ENCODE peak calls at places on chromosomes 5 and 9, in four cellular contexts. M is fibroblast of lung, L is ELR, Q is GM20000. J is an unnamed sample.

GRCh38 chr5:140093179-140093578 is 20.7 kb upstream of the PURA start:
- DNase-seq in M (no peak), L (no peak), Q (no peak), J (no peak)

GRCh38 chr5:64585654-64586053 is 79.8 kb downstream of the RGS7BP start:
- DNase-seq in M (no peak), L (no peak), Q (no peak), J (no peak)

GRCh38 chr5:362189-362588 is 40.7 kb downstream of the AHRR start:
- DNase-seq in M (no peak), L (no peak), Q (no peak), J (no peak)

GRCh38 chr5:1050449-1051365 is 42.1 kb downstream of the NKD2 start:
- DNase-seq in M (no peak), L (no peak), Q (no peak), J (no peak)

GRCh38 chr5:58259685-58260152 is 200.2 kb downstream of the PLK2 start:
- DNase-seq in M (peak; percentile 58), L (peak; percentile 99), Q (no peak), J (peak; percentile 86)

GRCh38 chr5:157323107-157323706 is 57.3 kb downstream of the CYFIP2 start:
- DNase-seq in M (no peak), L (no peak), Q (no peak), J (no peak)

GRCh38 chr9:134923466-134923865 is 5.8 kb upstream of the FCN1 start:
- DNase-seq in M (no peak), L (no peak), Q (no peak), J (no peak)

GRCh38 chr9:89010526-89011089 is 19.3 kb downstream of the S1PR3 start:
- DNase-seq in M (no peak), L (no peak), Q (no peak), J (no peak)

GRCh38 chr5:77180167-77181081 is 30.1 kb upstream of the PDE8B start:
- DNase-seq in M (no peak), L (peak; percentile 3), Q (no peak), J (peak; percentile 27)

GRCh38 chr9:132141364-132141947 is 20.4 kb upstream of the NTNG2 start:
- DNase-seq in M (peak; percentile 11), L (peak; percentile 37), Q (no peak), J (no peak)

J was measured in PC-3.